ENCODE peak calls at places on chromosomes 11 and 22, in four cellular contexts. One of them, this sample, is unnamed.

GRCh38 chr22:24500251-24500820 is 5.2 kb downstream of the UPB1 start:
- DNase-seq in fibroblast of lung: no peak
- DNase-seq in cardiac muscle cell: no peak
- DNase-seq in Peyer's patch: no peak
- DNase-seq in this sample: no peak

GRCh38 chr11:106309070-106309684 is 231.7 kb downstream of the AASDHPPT start:
- DNase-seq in fibroblast of lung: no peak
- DNase-seq in cardiac muscle cell: no peak
- DNase-seq in Peyer's patch: no peak
- DNase-seq in this sample: no peak

GRCh38 chr11:33406241-33406640 is 149.1 kb downstream of the HIPK3 start:
- DNase-seq in fibroblast of lung: no peak
- DNase-seq in cardiac muscle cell: no peak
- DNase-seq in Peyer's patch: no peak
- DNase-seq in this sample: no peak

GRCh38 chr22:18970180-18970947 is 34.3 kb upstream of the PRODH start:
- DNase-seq in fibroblast of lung: no peak
- DNase-seq in cardiac muscle cell: peak
- DNase-seq in Peyer's patch: no peak
- DNase-seq in this sample: peak

GRCh38 chr11:130106381-130106780 is 36.7 kb downstream of the APLP2 start:
- DNase-seq in fibroblast of lung: no peak
- DNase-seq in cardiac muscle cell: no peak
- DNase-seq in Peyer's patch: no peak
- DNase-seq in this sample: no peak

GRCh38 chr11:2515401-2516275 is 70.8 kb downstream of the KCNQ1 start:
- DNase-seq in fibroblast of lung: no peak
- DNase-seq in cardiac muscle cell: no peak
- DNase-seq in Peyer's patch: peak
- DNase-seq in this sample: peak

GRCh38 chr22:45180280-45180679 is 16.6 kb downstream of the NUP50 start:
- DNase-seq in fibroblast of lung: no peak
- DNase-seq in cardiac muscle cell: no peak
- DNase-seq in Peyer's patch: no peak
- DNase-seq in this sample: no peak

GRCh38 chr22:27115816-27116256 is 458.4 kb downstream of the MIAT start:
- DNase-seq in fibroblast of lung: no peak
- DNase-seq in cardiac muscle cell: no peak
- DNase-seq in Peyer's patch: no peak
- DNase-seq in this sample: no peak

GRCh38 chr22:47899894-47900293 is 1137.4 kb downstream of the TBC1D22A start:
- DNase-seq in fibroblast of lung: no peak
- DNase-seq in cardiac muscle cell: no peak
- DNase-seq in Peyer's patch: no peak
- DNase-seq in this sample: no peak

GRCh38 chr11:75800728-75801361 is 14.2 kb upstream of the UVRAG start:
- DNase-seq in fibroblast of lung: no peak
- DNase-seq in cardiac muscle cell: no peak
- DNase-seq in Peyer's patch: no peak
- DNase-seq in this sample: no peak

GRCh38 chr11:6563667-6564066 is 39.7 kb downstream of the RRP8 start:
- DNase-seq in fibroblast of lung: no peak
- DNase-seq in cardiac muscle cell: no peak
- DNase-seq in Peyer's patch: no peak
- DNase-seq in this sample: no peak

GRCh38 chr11:103483996-103484395 is 374.8 kb downstream of the DYNC2H1 start:
- DNase-seq in fibroblast of lung: no peak
- DNase-seq in cardiac muscle cell: no peak
- DNase-seq in Peyer's patch: no peak
- DNase-seq in this sample: no peak

GRCh38 chr22:25101986-25102385 is 97.7 kb upstream of the CRYBB3 start:
- DNase-seq in fibroblast of lung: no peak
- DNase-seq in cardiac muscle cell: no peak
- DNase-seq in Peyer's patch: no peak
- DNase-seq in this sample: no peak

GRCh38 chr22:40265783-40266182 is 80.5 kb upstream of the ADSL start:
- DNase-seq in fibroblast of lung: no peak
- DNase-seq in cardiac muscle cell: no peak
- DNase-seq in Peyer's patch: no peak
- DNase-seq in this sample: no peak

GRCh38 chr11:44496391-44496790 is 69.1 kb upstream of the CD82 start:
- DNase-seq in fibroblast of lung: no peak
- DNase-seq in cardiac muscle cell: no peak
- DNase-seq in Peyer's patch: no peak
- DNase-seq in this sample: no peak

GRCh38 chr11:71372693-71373657 is 75.2 kb downstream of the DHCR7 start:
- DNase-seq in fibroblast of lung: peak
- DNase-seq in cardiac muscle cell: peak
- DNase-seq in Peyer's patch: no peak
- DNase-seq in this sample: no peak

GRCh38 chr11:112513936-112514716 is 253.5 kb upstream of the PLET1 start:
- DNase-seq in fibroblast of lung: no peak
- DNase-seq in cardiac muscle cell: no peak
- DNase-seq in Peyer's patch: no peak
- DNase-seq in this sample: no peak

GRCh38 chr11:16179668-16180067 is 176.7 kb downstream of the SOX6 start:
- DNase-seq in fibroblast of lung: no peak
- DNase-seq in cardiac muscle cell: no peak
- DNase-seq in Peyer's patch: no peak
- DNase-seq in this sample: no peak

GRCh38 chr11:67270256-67271211 is 4.3 kb downstream of the GRK2 start:
- DNase-seq in fibroblast of lung: no peak
- DNase-seq in cardiac muscle cell: no peak
- DNase-seq in Peyer's patch: peak
- DNase-seq in this sample: peak

GRCh38 chr11:77083553-77084245 is 16.9 kb downstream of the CAPN5 start:
- DNase-seq in fibroblast of lung: no peak
- DNase-seq in cardiac muscle cell: no peak
- DNase-seq in Peyer's patch: peak
- DNase-seq in this sample: peak

GRCh38 chr11:61149624-61150615 is 11.3 kb downstream of the VPS37C start:
- DNase-seq in fibroblast of lung: peak
- DNase-seq in cardiac muscle cell: no peak
- DNase-seq in Peyer's patch: no peak
- DNase-seq in this sample: peak

GRCh38 chr11:92536895-92537294 is 312.3 kb downstream of the FAT3 start:
- DNase-seq in fibroblast of lung: no peak
- DNase-seq in cardiac muscle cell: no peak
- DNase-seq in Peyer's patch: no peak
- DNase-seq in this sample: no peak

GRCh38 chr11:73404048-73404447 is 27.8 kb downstream of the RELT start:
- DNase-seq in fibroblast of lung: peak
- DNase-seq in cardiac muscle cell: peak
- DNase-seq in Peyer's patch: peak
- DNase-seq in this sample: no peak

GRCh38 chr11:133810766-133811165 is 34.5 kb downstream of the SPATA19 start:
- DNase-seq in fibroblast of lung: no peak
- DNase-seq in cardiac muscle cell: no peak
- DNase-seq in Peyer's patch: no peak
- DNase-seq in this sample: no peak

GRCh38 chr11:35324981-35325380 is 94.4 kb downstream of the SLC1A2 start:
- DNase-seq in fibroblast of lung: no peak
- DNase-seq in cardiac muscle cell: no peak
- DNase-seq in Peyer's patch: no peak
- DNase-seq in this sample: no peak

GRCh38 chr11:115869780-115870431 is 365.7 kb upstream of the CADM1 start:
- DNase-seq in fibroblast of lung: peak
- DNase-seq in cardiac muscle cell: peak
- DNase-seq in Peyer's patch: no peak
- DNase-seq in this sample: peak

GRCh38 chr11:130945945-130946344 is 29.7 kb upstream of the SNX19 start:
- DNase-seq in fibroblast of lung: peak
- DNase-seq in cardiac muscle cell: no peak
- DNase-seq in Peyer's patch: no peak
- DNase-seq in this sample: no peak

GRCh38 chr11:102546923-102547471 is 16.4 kb upstream of the MMP7 start:
- DNase-seq in fibroblast of lung: no peak
- DNase-seq in cardiac muscle cell: no peak
- DNase-seq in Peyer's patch: peak
- DNase-seq in this sample: no peak

GRCh38 chr22:42039271-42039670 is 31.3 kb downstream of the NAGA start:
- DNase-seq in fibroblast of lung: no peak
- DNase-seq in cardiac muscle cell: no peak
- DNase-seq in Peyer's patch: no peak
- DNase-seq in this sample: no peak

GRCh38 chr22:20437253-20438065 is at the start of gene SCARF2:
- DNase-seq in fibroblast of lung: peak
- DNase-seq in cardiac muscle cell: peak
- DNase-seq in Peyer's patch: no peak
- DNase-seq in this sample: peak

GRCh38 chr11:96168623-96169022 is 174.4 kb downstream of the MAML2 start:
- DNase-seq in fibroblast of lung: peak
- DNase-seq in cardiac muscle cell: no peak
- DNase-seq in Peyer's patch: peak
- DNase-seq in this sample: no peak

GRCh38 chr11:128745296-128746183 is 51.7 kb downstream of the FLI1 start:
- DNase-seq in fibroblast of lung: peak
- DNase-seq in cardiac muscle cell: no peak
- DNase-seq in Peyer's patch: no peak
- DNase-seq in this sample: no peak
- H3K4me3 ChIP-seq in fibroblast of lung: no peak
- H3K4me3 ChIP-seq in cardiac muscle cell: no peak
- H3K4me3 ChIP-seq in Peyer's patch: no peak
- H3K4me3 ChIP-seq in this sample: no peak

DNA sequence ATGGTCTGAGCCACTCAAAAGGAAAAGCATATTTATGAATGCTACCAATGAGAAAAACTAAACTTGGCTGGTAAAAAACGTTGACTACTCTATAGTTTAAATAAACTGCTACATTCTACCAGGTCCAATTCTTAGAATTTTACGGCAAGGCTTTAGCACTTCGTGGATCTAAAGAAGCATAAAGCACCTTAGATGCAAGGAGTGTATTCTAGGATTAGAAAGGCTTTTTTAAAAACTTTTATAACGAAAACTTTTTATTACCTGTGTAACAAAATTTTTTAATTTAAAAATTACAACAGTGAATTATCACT is 13.9 kb downstream of the PHF21A start:
- DNase-seq in fibroblast of lung: no peak
- DNase-seq in cardiac muscle cell: no peak
- DNase-seq in Peyer's patch: no peak
- DNase-seq in this sample: no peak
- H3K4me3 ChIP-seq in fibroblast of lung: no peak
- H3K4me3 ChIP-seq in cardiac muscle cell: no peak
- H3K4me3 ChIP-seq in Peyer's patch: no peak
- H3K4me3 ChIP-seq in this sample: no peak

GRCh38 chr11:19201737-19202605 is at the start of gene CSRP3:
- DNase-seq in fibroblast of lung: no peak
- DNase-seq in cardiac muscle cell: peak
- DNase-seq in Peyer's patch: no peak
- DNase-seq in this sample: no peak
- H3K4me3 ChIP-seq in fibroblast of lung: no peak
- H3K4me3 ChIP-seq in cardiac muscle cell: peak
- H3K4me3 ChIP-seq in Peyer's patch: no peak
- H3K4me3 ChIP-seq in this sample: no peak

GRCh38 chr11:66121453-66121852 is 51.4 kb downstream of the PACS1 start:
- DNase-seq in fibroblast of lung: no peak
- DNase-seq in cardiac muscle cell: no peak
- DNase-seq in Peyer's patch: no peak
- DNase-seq in this sample: no peak

GRCh38 chr11:66126808-66127555 is 56.9 kb downstream of the PACS1 start:
- DNase-seq in fibroblast of lung: peak
- DNase-seq in cardiac muscle cell: peak
- DNase-seq in Peyer's patch: peak
- DNase-seq in this sample: peak

GRCh38 chr11:66124564-66124963 is 54.5 kb downstream of the PACS1 start:
- DNase-seq in fibroblast of lung: peak
- DNase-seq in cardiac muscle cell: no peak
- DNase-seq in Peyer's patch: no peak
- DNase-seq in this sample: no peak

GRCh38 chr11:66123902-66124301 is 53.8 kb downstream of the PACS1 start:
- DNase-seq in fibroblast of lung: no peak
- DNase-seq in cardiac muscle cell: no peak
- DNase-seq in Peyer's patch: no peak
- DNase-seq in this sample: no peak

GRCh38 chr11:66126064-66126463 is 56.0 kb downstream of the PACS1 start:
- DNase-seq in fibroblast of lung: no peak
- DNase-seq in cardiac muscle cell: no peak
- DNase-seq in Peyer's patch: no peak
- DNase-seq in this sample: no peak
- H3K4me3 ChIP-seq in fibroblast of lung: no peak
- H3K4me3 ChIP-seq in cardiac muscle cell: no peak
- H3K4me3 ChIP-seq in Peyer's patch: no peak
- H3K4me3 ChIP-seq in this sample: no peak

GRCh38 chr22:29873943-29874342 is 9.0 kb upstream of the MTMR3 start:
- DNase-seq in fibroblast of lung: no peak
- DNase-seq in cardiac muscle cell: no peak
- DNase-seq in Peyer's patch: no peak
- DNase-seq in this sample: no peak
- H3K4me3 ChIP-seq in fibroblast of lung: no peak
- H3K4me3 ChIP-seq in cardiac muscle cell: no peak
- H3K4me3 ChIP-seq in Peyer's patch: no peak
- H3K4me3 ChIP-seq in this sample: no peak

GRCh38 chr11:20163778-20164133 is 3.5 kb upstream of the DBX1 start:
- DNase-seq in fibroblast of lung: no peak
- DNase-seq in cardiac muscle cell: peak
- DNase-seq in Peyer's patch: no peak
- DNase-seq in this sample: no peak

GRCh38 chr11:20162340-20162739 is 2.1 kb upstream of the DBX1 start:
- DNase-seq in fibroblast of lung: no peak
- DNase-seq in cardiac muscle cell: no peak
- DNase-seq in Peyer's patch: no peak
- DNase-seq in this sample: no peak

GRCh38 chr11:20161923-20162322 is 1.6 kb upstream of the DBX1 start:
- DNase-seq in fibroblast of lung: no peak
- DNase-seq in cardiac muscle cell: no peak
- DNase-seq in Peyer's patch: no peak
- DNase-seq in this sample: no peak

GRCh38 chr11:20164152-20164551 is 3.9 kb upstream of the DBX1 start:
- DNase-seq in fibroblast of lung: no peak
- DNase-seq in cardiac muscle cell: no peak
- DNase-seq in Peyer's patch: no peak
- DNase-seq in this sample: no peak

GRCh38 chr11:20162824-20163777 is 2.8 kb upstream of the DBX1 start:
- DNase-seq in fibroblast of lung: peak
- DNase-seq in cardiac muscle cell: peak
- DNase-seq in Peyer's patch: no peak
- DNase-seq in this sample: no peak
- H3K4me3 ChIP-seq in fibroblast of lung: peak
- H3K4me3 ChIP-seq in cardiac muscle cell: peak
- H3K4me3 ChIP-seq in Peyer's patch: no peak
- H3K4me3 ChIP-seq in this sample: peak

This sample was measured in upper lobe of right lung.